ENCODE peak calls at places on chromosomes 3 and 15, in five cellular contexts. T is RPMI7951, N is heart right ventricle, K is neuronal stem cell, D is T-helper 2 cell. P is an unnamed sample.

GRCh38 chr3:194197981-194198695 is 62.2 kb downstream of the HES1 start:
- DNase-seq in T (no peak), N (no peak), K (no peak), D (no peak), P (no peak)

GRCh38 chr15:45157974-45158373 is 28.2 kb downstream of the DUOX1 start:
- DNase-seq in T (peak; percentile 79), N (no peak), K (peak; percentile 45), D (peak; percentile 52), P (peak; percentile 78)

GRCh38 chr3:178263236-178263916 is 272.9 kb upstream of the KCNMB2 start:
- DNase-seq in T (no peak), N (no peak), K (no peak), D (no peak), P (no peak)

GRCh38 chr3:124814620-124815421 is 72.3 kb downstream of the ITGB5 start:
- DNase-seq in T (no peak), N (no peak), K (no peak), D (no peak), P (no peak)

GRCh38 chr3:59563966-59564365 is 514.1 kb upstream of the CFAP20DC start:
- DNase-seq in T (peak; percentile 60), N (no peak), K (no peak), D (no peak), P (peak; percentile 4)

GRCh38 chr3:73759290-73759689 is 134.5 kb upstream of the PDZRN3 start:
- DNase-seq in T (no peak), N (no peak), K (no peak), D (no peak), P (no peak)

GRCh38 chr3:186077466-186077865 is 31.4 kb downstream of the ETV5 start:
- DNase-seq in T (no peak), N (no peak), K (no peak), D (no peak), P (no peak)

GRCh38 chr3:64022451-64023186 is 675 bp downstream of the PSMD6 start:
- DNase-seq in T (peak; percentile 42), N (no peak), K (no peak), D (peak; percentile 38), P (no peak)

GRCh38 chr3:133627789-133628188 is 34.0 kb downstream of the TOPBP1 start:
- DNase-seq in T (no peak), N (no peak), K (no peak), D (no peak), P (no peak)

GRCh38 chr3:12155833-12156232 is 2.9 kb downstream of the TIMP4 start:
- DNase-seq in T (peak; percentile 88), N (no peak), K (no peak), D (no peak), P (peak; percentile 94)

GRCh38 chr15:80526556-80527340 is 122.6 kb downstream of the ARNT2 start:
- DNase-seq in T (peak; percentile 65), N (peak; percentile 38), K (no peak), D (no peak), P (no peak)

GRCh38 chr3:120093923-120094775 is at the start of gene GSK3B:
- DNase-seq in T (no peak), N (no peak), K (peak; percentile 77), D (peak; percentile 93), P (peak; percentile 54)

GRCh38 chr15:98953000-98953776 is 54.4 kb downstream of the PGPEP1L start:
- DNase-seq in T (no peak), N (no peak), K (no peak), D (peak; percentile 47), P (no peak)

GRCh38 chr3:194364652-194365434 is 4.7 kb downstream of the LRRC15 start:
- DNase-seq in T (peak; percentile 99), N (peak; percentile 16), K (no peak), D (no peak), P (peak; percentile 97)

GRCh38 chr3:60600848-60601247 is 650.4 kb downstream of the FHIT start:
- DNase-seq in T (no peak), N (no peak), K (no peak), D (no peak), P (no peak)

GRCh38 chr15:69034352-69034751 is 19.9 kb downstream of the NOX5 start:
- DNase-seq in T (peak; percentile 93), N (no peak), K (no peak), D (no peak), P (peak; percentile 87)

GRCh38 chr3:53436828-53437227 is 57.6 kb upstream of the CACNA1D start:
- DNase-seq in T (no peak), N (no peak), K (no peak), D (no peak), P (no peak)

GRCh38 chr15:77851696-77852095 is 219.0 kb upstream of the LINGO1 start:
- DNase-seq in T (peak; percentile 17), N (no peak), K (no peak), D (no peak), P (no peak)

GRCh38 chr3:140863481-140864084 is 78.1 kb upstream of the SLC25A36 start:
- DNase-seq in T (peak; percentile 57), N (peak; percentile 58), K (peak; percentile 66), D (peak; percentile 38), P (peak; percentile 52)

GRCh38 chr3:27508421-27508820 is 24.2 kb upstream of the SLC4A7 start:
- DNase-seq in T (no peak), N (no peak), K (no peak), D (no peak), P (no peak)

GRCh38 chr3:150346956-150347863 is 60.9 kb upstream of the TSC22D2 start:
- DNase-seq in T (peak; percentile 90), N (no peak), K (no peak), D (no peak), P (no peak)

GRCh38 chr3:126052196-126053058 is 31.5 kb downstream of the SLC41A3 start:
- DNase-seq in T (no peak), N (no peak), K (no peak), D (peak; percentile 42), P (no peak)

GRCh38 chr3:97880267-97880666 is 58.5 kb downstream of the CRYBG3 start:
- DNase-seq in T (no peak), N (no peak), K (no peak), D (no peak), P (no peak)

GRCh38 chr15:58392141-58392540 is 39.6 kb upstream of the LIPC start:
- DNase-seq in T (no peak), N (no peak), K (no peak), D (no peak), P (no peak)

GRCh38 chr15:74203914-74204431 is 1.4 kb upstream of the STRA6 start:
- DNase-seq in T (peak; percentile 98), N (peak; percentile 24), K (no peak), D (no peak), P (peak; percentile 80)

GRCh38 chr3:124619887-124620599 is 110.2 kb upstream of the UMPS start:
- DNase-seq in T (peak; percentile 9), N (no peak), K (no peak), D (peak; percentile 58), P (no peak)

GRCh38 chr3:48142316-48142870 is 45.8 kb downstream of the CDC25A start:
- DNase-seq in T (no peak), N (no peak), K (no peak), D (no peak), P (no peak)

GRCh38 chr15:91776104-91776503 is 77.4 kb upstream of the SLCO3A1 start:
- DNase-seq in T (no peak), N (no peak), K (no peak), D (no peak), P (no peak)

GRCh38 chr3:32175607-32176197 is 62.8 kb upstream of the CMTM8 start:
- DNase-seq in T (peak; percentile 62), N (peak; percentile 33), K (peak; percentile 71), D (peak; percentile 68), P (peak; percentile 68)